ENCODE peak calls at places on chromosomes 3 and 15, in ten cellular contexts. G is brain microvascular endothelial cell, F is lower lobe of right lung, K is fibroblast of pulmonary artery, V is cardiac muscle cell, Q is DND-41, B is lung, P is uterus, E is psoas muscle, J is cardiac fibroblast. L is an unnamed sample.

GRCh38 chr3:17135696-17136095 is 250.9 kb downstream of the PLCL2 start:
- DNase-seq in P (no peak), V (no peak), F (no peak), E (no peak), B (no peak), J (no peak), K (no peak), Q (no peak), G (no peak), L (no peak)

GRCh38 chr3:193734737-193735366 is 141.8 kb downstream of the OPA1 start:
- DNase-seq in B (no peak), F (no peak), Q (no peak), J (no peak), K (no peak), V (no peak), P (no peak), G (no peak), E (no peak), L (no peak)

GRCh38 chr3:183560607-183561006 is 5.1 kb upstream of the KLHL6 start:
- DNase-seq in B (no peak), F (no peak), G (no peak), Q (no peak), P (no peak), V (no peak), E (no peak), J (peak; percentile 23), K (no peak), L (no peak)

GRCh38 chr3:2001306-2002108 is 97.2 kb upstream of the CNTN4 start:
- DNase-seq in P (no peak), G (no peak), Q (no peak), E (no peak), F (no peak), B (no peak), J (no peak), V (no peak), K (no peak), L (no peak)

GRCh38 chr3:147398841-147399534 is 7.4 kb downstream of the ZIC4 start:
- DNase-seq in F (no peak), V (no peak), K (no peak), J (no peak), P (no peak), B (no peak), E (no peak), G (no peak), Q (no peak), L (no peak)

GRCh38 chr15:70907784-70908471 is 15.3 kb downstream of the LRRC49 start:
- DNase-seq in Q (no peak), V (no peak), K (no peak), B (no peak), F (no peak), E (no peak), G (no peak), P (no peak), J (no peak), L (no peak)

GRCh38 chr3:39907981-39908380 is 98.6 kb downstream of the MYRIP start:
- DNase-seq in V (peak; percentile 61), P (no peak), J (no peak), K (peak; percentile 34), Q (no peak), F (no peak), G (no peak), B (no peak), E (no peak), L (no peak)

GRCh38 chr3:134622803-134623365 is 27.9 kb downstream of the KY start:
- DNase-seq in E (no peak), B (no peak), J (no peak), K (no peak), F (no peak), P (no peak), G (no peak), Q (no peak), V (no peak), L (no peak)

GRCh38 chr3:195123196-195123805 is 147.7 kb downstream of the XXYLT1 start:
- DNase-seq in F (no peak), B (no peak), E (no peak), P (no peak), Q (no peak), G (no peak), K (no peak), J (no peak), V (no peak), L (no peak)

GRCh38 chr3:126827121-126827520 is 123.1 kb downstream of the CHCHD6 start:
- DNase-seq in Q (no peak), V (peak; percentile 62), B (no peak), J (peak; percentile 96), P (no peak), E (peak; percentile 63), F (no peak), G (no peak), K (peak; percentile 91), L (no peak)

GRCh38 chr3:153484842-153485241 is 322.8 kb downstream of the RAP2B start:
- DNase-seq in Q (no peak), G (no peak), V (no peak), B (no peak), K (no peak), P (no peak), F (no peak), J (no peak), E (no peak), L (no peak)

GRCh38 chr3:150743508-150743907 is 19.5 kb downstream of the SIAH2 start:
- DNase-seq in E (no peak), K (peak; percentile 30), Q (no peak), P (no peak), F (no peak), J (peak; percentile 54), G (peak; percentile 39), B (no peak), V (peak; percentile 20), L (no peak)

GRCh38 chr3:165854696-165855095 is 17.5 kb upstream of the BCHE start:
- DNase-seq in E (no peak), V (peak; percentile 24), F (no peak), K (peak; percentile 38), J (peak; percentile 36), G (peak; percentile 42), Q (no peak), P (no peak), B (no peak), L (no peak)

GRCh38 chr15:77064118-77064517 is 6.8 kb downstream of the TSPAN3 start:
- DNase-seq in J (no peak), P (no peak), E (no peak), K (no peak), Q (no peak), B (no peak), F (no peak), V (no peak), G (no peak), L (no peak)

GRCh38 chr3:42746455-42747450 is 26.3 kb downstream of the CCDC13 start:
- DNase-seq in E (no peak), P (no peak), J (no peak), B (no peak), F (no peak), G (no peak), Q (no peak), V (no peak), K (no peak), L (no peak)

GRCh38 chr15:37253877-37254276 is 153.5 kb upstream of the MEIS2 start:
- DNase-seq in Q (no peak), E (no peak), V (no peak), P (no peak), G (no peak), F (no peak), J (no peak), K (peak; percentile 1), B (no peak), L (no peak)

GRCh38 chr3:50494136-50494535 is 9.3 kb downstream of the CACNA2D2 start:
- DNase-seq in V (no peak), P (no peak), B (no peak), E (no peak), F (no peak), J (no peak), G (no peak), K (no peak), Q (no peak), L (no peak)

GRCh38 chr3:115325539-115325938 is 178.5 kb upstream of the ZBTB20 start:
- DNase-seq in V (peak; percentile 70), Q (peak; percentile 47), P (no peak), E (no peak), J (peak; percentile 67), K (peak; percentile 72), G (peak; percentile 29), B (no peak), F (no peak), L (no peak)

GRCh38 chr15:45454825-45455224 is 67.7 kb downstream of the SLC30A4 start:
- DNase-seq in G (peak; percentile 93), K (peak; percentile 95), J (peak; percentile 96), P (peak; percentile 25), B (peak; percentile 80), F (peak; percentile 88), E (peak; percentile 58), Q (peak; percentile 82), V (peak; percentile 96), L (no peak)

GRCh38 chr3:41574900-41575299 is 375.6 kb downstream of the CTNNB1 start:
- DNase-seq in J (peak; percentile 24), P (no peak), G (no peak), E (no peak), Q (no peak), F (no peak), V (peak; percentile 20), B (no peak), K (peak; percentile 13), L (no peak)

GRCh38 chr3:53036063-53036619 is 9.7 kb downstream of the SFMBT1 start:
- DNase-seq in J (no peak), V (no peak), K (no peak), Q (no peak), G (no peak), B (no peak), F (no peak), E (no peak), P (no peak), L (no peak)

GRCh38 chr3:98457543-98457942 is 5.5 kb upstream of the OR5K1 start:
- DNase-seq in G (no peak), F (no peak), J (no peak), E (no peak), K (no peak), V (no peak), B (no peak), Q (no peak), P (no peak), L (no peak)
- TF ChIP-seq CTCF in G (no peak), F (no peak), J (no peak), E (no peak), K (no peak), V (no peak), B (no peak), Q (no peak), P (no peak), L (no peak)

GRCh38 chr3:154781595-154781994 is 298.5 kb upstream of the MME start:
- DNase-seq in F (no peak), P (no peak), K (no peak), V (no peak), B (no peak), G (no peak), E (no peak), Q (no peak), J (no peak), L (no peak)
- TF ChIP-seq CTCF in F (no peak), P (no peak), K (peak; percentile 5), V (no peak), B (no peak), G (peak; percentile 34), E (no peak), Q (no peak), J (no peak), L (no peak)

GRCh38 chr3:64179249-64179648 is 46.0 kb downstream of the PRICKLE2 start:
- DNase-seq in K (no peak), G (no peak), E (no peak), P (no peak), V (no peak), Q (no peak), F (no peak), B (no peak), J (no peak), L (no peak)
- TF ChIP-seq CTCF in K (peak; percentile 7), G (no peak), E (no peak), P (no peak), V (no peak), Q (no peak), F (no peak), B (no peak), J (no peak), L (peak; percentile 58)

GRCh38 chr3:60431599-60431958 is 819.7 kb downstream of the FHIT start:
- DNase-seq in F (no peak), K (peak; percentile 26), V (peak; percentile 42), P (no peak), G (peak; percentile 22), J (peak; percentile 2), B (no peak), Q (no peak), E (no peak), L (no peak)
- TF ChIP-seq CTCF in F (no peak), K (peak; percentile 23), V (peak; percentile 29), P (no peak), G (peak; percentile 44), J (no peak), B (no peak), Q (peak; percentile 38), E (no peak), L (peak; percentile 41)